ENCODE peak calls at places on chromosome 18, in four cellular contexts. P is GM12878, Y is HepG2, E is H1. J is an unnamed sample.

GRCh38 chr18:66873899-66874298 is 270.0 kb upstream of the CDH19 start:
- DNase-seq in P (no peak), Y (peak; percentile 61), E (no peak), J (no peak)

GRCh38 chr18:3984163-3984757 is 470.8 kb downstream of the DLGAP1 start:
- DNase-seq in P (peak; percentile 23), Y (no peak), E (no peak), J (no peak)

GRCh38 chr18:27005589-27005988 is 140.1 kb upstream of the AQP4 start:
- DNase-seq in P (no peak), Y (peak; percentile 22), E (no peak), J (no peak)

GRCh38 chr18:77702686-77703085 is 453.0 kb downstream of the GALR1 start:
- DNase-seq in P (no peak), Y (peak; percentile 10), E (no peak), J (peak; percentile 13)

GRCh38 chr18:14947482-14948162 is 199.7 kb downstream of the ANKRD30B start:
- DNase-seq in P (no peak), Y (no peak), E (no peak), J (no peak)

GRCh38 chr18:3293196-3293951 is 31.4 kb downstream of the MYL12B start:
- DNase-seq in P (no peak), Y (no peak), E (no peak), J (peak; percentile 65)

GRCh38 chr18:78376036-78376435 is 603.6 kb upstream of the SALL3 start:
- DNase-seq in P (no peak), Y (no peak), E (no peak), J (no peak)

GRCh38 chr18:40414155-40414754 is 1540.8 kb upstream of the PIK3C3 start:
- DNase-seq in P (no peak), Y (no peak), E (no peak), J (no peak)

GRCh38 chr18:41150316-41150715 is 804.7 kb upstream of the PIK3C3 start:
- DNase-seq in P (no peak), Y (no peak), E (no peak), J (no peak)

GRCh38 chr18:43486462-43486861 is 209.2 kb upstream of the SYT4 start:
- DNase-seq in P (no peak), Y (no peak), E (peak; percentile 52), J (no peak)

GRCh38 chr18:76252880-76253279 is 242.2 kb downstream of the ZNF516 start:
- DNase-seq in P (no peak), Y (no peak), E (no peak), J (peak; percentile 6)

GRCh38 chr18:68779169-68779568 is 18.7 kb upstream of the CCDC102B start:
- DNase-seq in P (no peak), Y (no peak), E (no peak), J (no peak)

GRCh38 chr18:58871514-58872490 is 7.1 kb downstream of the ZNF532 start:
- DNase-seq in P (no peak), Y (no peak), E (no peak), J (no peak)

GRCh38 chr18:26190506-26190905 is 35.7 kb upstream of the TAF4B start:
- DNase-seq in P (peak; percentile 74), Y (no peak), E (no peak), J (no peak)

GRCh38 chr18:49441338-49441938 is 19.0 kb downstream of the DYM start:
- DNase-seq in P (no peak), Y (no peak), E (no peak), J (no peak)

GRCh38 chr18:77948571-77948970 is 698.9 kb downstream of the GALR1 start:
- DNase-seq in P (no peak), Y (no peak), E (no peak), J (no peak)

GRCh38 chr18:50870138-50870845 is 8.6 kb upstream of the ME2 start:
- DNase-seq in P (no peak), Y (no peak), E (no peak), J (no peak)

GRCh38 chr18:57113783-57114465 is 33.0 kb upstream of the BOD1L2 start:
- DNase-seq in P (no peak), Y (no peak), E (no peak), J (no peak)

GRCh38 chr18:49757513-49758262 is 55.6 kb downstream of the ACAA2 start:
- DNase-seq in P (no peak), Y (no peak), E (peak; percentile 63), J (peak; percentile 87)

GRCh38 chr18:79403723-79404566 is 8.2 kb downstream of the NFATC1 start:
- DNase-seq in P (no peak), Y (no peak), E (no peak), J (no peak)

GRCh38 chr18:68072744-68073143 is 556.2 kb upstream of the DSEL start:
- DNase-seq in P (no peak), Y (no peak), E (no peak), J (no peak)

GRCh38 chr18:6920099-6920955 is 190.8 kb downstream of the ARHGAP28 start:
- DNase-seq in P (no peak), Y (peak; percentile 61), E (peak; percentile 87), J (peak; percentile 80)

GRCh38 chr18:24364177-24364576 is 33.4 kb downstream of the OSBPL1A start:
- DNase-seq in P (no peak), Y (no peak), E (peak; percentile 41), J (no peak)

GRCh38 chr18:58449366-58449935 is 179.4 kb downstream of the ALPK2 start:
- DNase-seq in P (no peak), Y (peak; percentile 12), E (no peak), J (no peak)

GRCh38 chr18:44341759-44342158 is 338.9 kb upstream of the SETBP1 start:
- DNase-seq in P (no peak), Y (no peak), E (no peak), J (no peak)

GRCh38 chr18:58788971-58789797 is 75.5 kb upstream of the ZNF532 start:
- DNase-seq in P (no peak), Y (peak; percentile 15), E (no peak), J (no peak)

GRCh38 chr18:54130631-54131030 is 93.8 kb downstream of the MBD2 start:
- DNase-seq in P (no peak), Y (no peak), E (no peak), J (no peak)

GRCh38 chr18:58205087-58205779 is 161.2 kb downstream of the NEDD4L start:
- DNase-seq in P (no peak), Y (no peak), E (no peak), J (no peak)

GRCh38 chr18:10304853-10305252 is 149.6 kb upstream of the APCDD1 start:
- DNase-seq in P (no peak), Y (no peak), E (no peak), J (no peak)

GRCh38 chr18:24560511-24560981 is 100.1 kb downstream of the HRH4 start:
- DNase-seq in P (no peak), Y (no peak), E (no peak), J (no peak)

GRCh38 chr18:24584777-24585176 is 124.3 kb downstream of the HRH4 start:
- DNase-seq in P (no peak), Y (no peak), E (no peak), J (no peak)

DNA sequence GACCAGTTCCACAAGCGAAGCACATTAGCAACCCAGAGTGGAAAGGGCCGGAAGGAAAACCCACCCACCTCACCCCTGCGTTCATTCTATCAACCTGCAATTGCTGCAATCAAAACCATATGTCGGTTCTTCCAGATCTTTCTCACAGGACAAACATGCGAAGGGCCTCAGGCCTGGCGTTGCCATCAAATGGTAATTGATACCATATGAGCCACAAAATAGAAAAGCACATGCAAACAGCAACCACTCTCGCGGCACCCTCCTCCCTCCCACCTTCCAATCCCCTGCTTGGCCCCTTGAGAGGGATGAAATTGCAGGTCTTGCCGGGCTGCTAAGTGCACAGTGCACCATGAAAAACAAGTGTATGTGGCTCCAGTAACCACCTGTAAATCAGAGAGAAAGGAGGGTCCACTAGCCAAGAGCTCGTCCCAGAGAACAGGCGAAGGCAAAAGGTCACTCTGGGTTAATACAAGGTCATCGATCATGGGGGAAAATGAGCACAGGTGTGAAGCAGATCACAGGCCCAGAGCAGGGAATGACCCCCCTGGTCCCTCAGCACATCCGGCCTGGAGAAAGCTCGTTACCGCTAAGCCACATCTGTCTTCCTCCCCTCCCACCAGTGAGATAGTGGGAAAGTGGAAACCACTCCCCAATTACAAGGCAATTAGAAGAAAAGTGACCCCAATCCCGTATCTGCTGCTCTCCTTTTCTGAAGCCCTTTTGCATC is 287.4 kb downstream of the TCF4 start:
- DNase-seq in P (no peak), Y (no peak), E (no peak), J (peak; percentile 32)
- TF ChIP-seq HDAC6 in P (no peak), Y (no peak), E (no peak), J (no peak)

DNA sequence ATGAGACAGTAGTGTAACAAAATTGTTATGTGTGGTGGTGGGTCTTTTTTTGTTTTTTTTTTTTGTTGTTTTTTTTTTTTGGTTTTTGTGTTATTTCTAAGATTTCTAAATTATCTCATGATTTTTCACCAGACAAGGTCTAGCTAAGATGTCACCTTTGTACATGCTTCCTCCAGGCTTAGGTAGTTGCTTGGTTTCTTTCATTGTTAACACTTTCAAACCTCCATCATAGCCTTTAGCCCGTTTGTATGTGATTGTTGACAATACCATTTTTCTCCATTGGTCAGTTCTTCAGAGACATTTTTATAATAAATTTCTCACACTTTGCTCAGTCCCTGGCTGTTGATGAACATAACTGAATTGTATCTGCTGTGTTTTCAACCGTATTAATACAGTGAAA is 2.2 kb downstream of the RELCH start:
- DNase-seq in P (no peak), Y (no peak), E (no peak), J (no peak)
- H3K4me3 ChIP-seq in P (peak overlapping the region; percentile 99), Y (peak overlapping the region; percentile 84), E (peak overlapping the region; percentile 96), J (peak overlapping the region; percentile 100)

GRCh38 chr18:12516049-12516677 is 108.4 kb downstream of the PRELID3A start:
- DNase-seq in P (no peak), Y (no peak), E (no peak), J (no peak)
- TF ChIP-seq ATF3 in P (no peak), Y (no peak), E (no peak), J (no peak)

DNA sequence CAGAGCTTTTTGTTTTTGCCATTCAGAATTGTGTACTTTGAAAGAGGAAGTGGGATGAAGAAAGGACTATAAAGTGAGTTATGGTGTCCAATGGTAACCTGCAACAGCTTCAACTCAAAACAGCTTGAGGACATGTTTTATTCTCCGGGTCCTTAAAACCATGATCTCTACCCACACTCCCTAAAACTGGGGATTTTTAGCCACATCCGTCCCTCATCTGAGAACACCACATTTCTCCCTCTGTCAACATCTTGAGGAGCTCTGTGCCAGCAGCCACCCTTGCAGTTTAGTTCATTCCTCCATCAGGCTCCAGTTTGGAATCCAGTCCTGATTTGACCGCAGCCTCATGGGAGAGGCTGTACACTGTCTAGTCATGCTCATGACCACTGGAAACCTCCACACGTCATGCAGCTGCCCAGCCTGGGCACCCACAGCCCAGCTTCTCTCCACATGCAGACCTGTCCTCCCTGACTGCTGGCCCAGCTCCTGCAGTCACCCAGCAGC is 62.6 kb downstream of the C18orf63 start:
- DNase-seq in P (no peak), Y (no peak), E (peak; percentile 6), J (no peak)
- TF ChIP-seq HDAC6 in P (no peak), Y (no peak), E (no peak), J (no peak)

DNA sequence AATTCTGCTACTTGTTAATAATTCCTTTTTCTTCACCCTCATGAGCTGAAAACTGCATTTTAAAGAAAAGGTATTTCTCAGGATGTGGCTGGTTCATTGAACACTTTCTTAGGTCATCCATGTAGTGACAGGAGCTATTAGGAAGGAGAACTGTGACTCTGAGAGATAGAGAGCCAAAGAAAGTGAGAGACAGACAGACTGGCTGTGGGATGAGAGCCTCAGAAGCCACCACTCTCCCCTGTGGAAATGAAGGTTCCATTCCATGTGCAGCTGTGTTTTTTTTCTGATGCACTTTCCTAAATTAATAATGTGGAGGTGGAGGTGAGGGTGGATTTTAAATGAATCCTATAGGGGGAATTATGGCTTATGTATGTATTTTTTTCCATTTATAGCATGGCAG is 113.3 kb downstream of the FAM210A start:
- DNase-seq in P (no peak), Y (no peak), E (no peak), J (no peak)
- H3K4me3 ChIP-seq in P (peak overlapping the region; percentile 73), Y (no peak overlapping the region), E (no peak overlapping the region), J (no peak overlapping the region)